ENCODE peak calls at places on chromosomes 12 and 14, in seven cellular contexts. U, Q, R, S, I, V and O are unnamed samples.

GRCh38 chr14:105862581-105863239 is 336.3 kb downstream of the TMEM121 start:
- DNase-seq in S (no peak), U (no peak), V (no peak), Q (no peak), R (no peak), I (no peak), O (no peak)

GRCh38 chr12:127191124-127191523 is 1075.8 kb upstream of the TMEM132C start:
- DNase-seq in S (peak), V (no peak), I (no peak), R (no peak), U (no peak), Q (no peak), O (no peak)

GRCh38 chr12:124804011-124804621 is 59.5 kb downstream of the SCARB1 start:
- DNase-seq in S (peak), I (no peak), Q (no peak), V (peak), U (no peak), R (peak), O (peak)

GRCh38 chr14:99095369-99095768 is 176.6 kb downstream of the BCL11B start:
- DNase-seq in V (no peak), I (no peak), R (no peak), S (no peak), U (no peak), Q (no peak), O (no peak)

GRCh38 chr14:91327201-91327600 is 82.7 kb upstream of the GPR68 start:
- DNase-seq in S (no peak), V (no peak), I (no peak), U (no peak), Q (no peak), R (no peak), O (no peak)

GRCh38 chr14:96145116-96145864 is 59.3 kb upstream of the BDKRB2 start:
- DNase-seq in I (no peak), U (no peak), Q (no peak), R (no peak), S (peak), V (no peak), O (no peak)

GRCh38 chr12:6273209-6273928 is 37.1 kb upstream of the PLEKHG6 start:
- DNase-seq in V (peak), R (no peak), S (no peak), Q (no peak), I (no peak), U (no peak), O (no peak)

GRCh38 chr14:68247281-68247680 is 427.7 kb downstream of the RAD51B start:
- DNase-seq in S (no peak), U (no peak), I (no peak), R (no peak), V (no peak), Q (no peak), O (no peak)

GRCh38 chr14:58730793-58731464 is 93.2 kb downstream of the DACT1 start:
- DNase-seq in R (no peak), U (no peak), Q (no peak), V (no peak), I (no peak), S (peak), O (no peak)

GRCh38 chr14:90553921-90554336 is 157.1 kb downstream of the CALM1 start:
- DNase-seq in I (no peak), U (no peak), Q (no peak), R (no peak), V (peak), S (no peak), O (no peak)

GRCh38 chr12:25755681-25756260 is 202.7 kb upstream of the LMNTD1 start:
- DNase-seq in S (no peak), Q (no peak), R (no peak), U (no peak), V (no peak), I (no peak), O (no peak)

GRCh38 chr12:48795550-48796455 is 6.9 kb upstream of the ADCY6 start:
- DNase-seq in R (peak), Q (peak), U (peak), V (no peak), S (peak), I (peak), O (peak)

GRCh38 chr14:65206448-65207096 is 104.3 kb upstream of the MAX start:
- DNase-seq in V (no peak), R (no peak), I (no peak), U (no peak), Q (no peak), S (peak), O (no peak)

GRCh38 chr14:30162066-30162465 is 234.4 kb upstream of the PRKD1 start:
- DNase-seq in Q (no peak), U (no peak), R (no peak), I (no peak), S (no peak), V (no peak), O (no peak)

GRCh38 chr14:51527073-51527472 is 124.6 kb upstream of the FRMD6 start:
- DNase-seq in Q (no peak), U (no peak), R (no peak), V (no peak), S (peak), I (no peak), O (no peak)

GRCh38 chr14:96424104-96424989 is 32.4 kb downstream of the AK7 start:
- DNase-seq in I (no peak), R (no peak), V (peak), U (peak), S (peak), Q (no peak), O (peak)

GRCh38 chr14:50501642-50502041 is 30.7 kb downstream of the MAP4K5 start:
- DNase-seq in Q (no peak), R (no peak), V (no peak), I (no peak), U (no peak), S (peak), O (no peak)

GRCh38 chr14:79831198-79831890 is 380.0 kb downstream of the DIO2 start:
- DNase-seq in S (peak), I (no peak), Q (no peak), V (no peak), U (no peak), R (no peak), O (no peak)

GRCh38 chr12:50157259-50157658 is 9.9 kb downstream of the CERS5 start:
- DNase-seq in U (no peak), V (no peak), Q (no peak), R (no peak), S (peak), I (no peak), O (no peak)

GRCh38 chr14:64671591-64671990 is 32.6 kb upstream of the PLEKHG3 start:
- DNase-seq in S (peak), V (no peak), I (no peak), U (peak), Q (no peak), R (no peak), O (no peak)

GRCh38 chr12:50055831-50056628 is 1.4 kb upstream of the ASIC1 start:
- DNase-seq in Q (peak), S (peak), V (peak), U (peak), R (peak), I (no peak), O (no peak)

GRCh38 chr12:14656846-14657245 is 39.6 kb downstream of the GUCY2C start:
- DNase-seq in R (no peak), S (no peak), V (no peak), U (no peak), Q (no peak), I (no peak), O (no peak)